ENCODE peak calls at places on chromosomes 1 and 21, in five cellular contexts. T is psoas muscle; H is Panc1; E is OCI-LY7; J is CD8-positive, alpha-beta memory T cell. F is an unnamed sample. For H3K9me3, the result is how much of the 10 kb centered on the place peaks cover.

GRCh38 chr1:68460935-68461334 is 11.2 kb upstream of the RPE65 start:
- DNase-seq in T (no peak), H (no peak), E (no peak), J (no peak), F (no peak)

GRCh38 chr1:98172022-98172421 is 251.2 kb upstream of the DPYD start:
- DNase-seq in T (no peak), H (no peak), E (no peak), J (no peak), F (no peak)

GRCh38 chr1:85502171-85502570 is 37.2 kb upstream of the DDAH1 start:
- DNase-seq in T (no peak), H (no peak), E (no peak), J (no peak), F (no peak)

GRCh38 chr1:42837742-42838141 is 8.7 kb upstream of the ZNF691 start:
- DNase-seq in T (no peak), H (no peak), E (no peak), J (no peak), F (no peak)

GRCh38 chr21:31446206-31446900 is 102.3 kb upstream of the TIAM1 start:
- DNase-seq in T (no peak), H (no peak), E (no peak), J (no peak), F (no peak)

GRCh38 chr21:17114019-17114418 is 398.8 kb upstream of the CXADR start:
- DNase-seq in T (no peak), H (no peak), E (no peak), J (no peak), F (no peak)

GRCh38 chr1:184487561-184488200 is 100.9 kb downstream of the C1orf21 start:
- DNase-seq in T (no peak), H (no peak), E (no peak), J (no peak), F (no peak)

GRCh38 chr21:36959020-36959835 is 7.2 kb downstream of the HLCS start:
- DNase-seq in T (no peak), H (no peak), E (no peak), J (no peak), F (no peak)

GRCh38 chr1:196002906-196003305 is 605.3 kb downstream of the KCNT2 start:
- DNase-seq in T (no peak), H (no peak), E (no peak), J (no peak), F (no peak)

GRCh38 chr1:222073307-222073995 is 331.6 kb upstream of the DUSP10 start:
- DNase-seq in T (no peak), H (no peak), E (no peak), J (no peak), F (no peak)

GRCh38 chr21:25997788-25998611 is 172.6 kb downstream of the APP start:
- DNase-seq in T (no peak), H (no peak), E (no peak), J (no peak), F (no peak)

GRCh38 chr1:60600532-60600931 is 481.8 kb upstream of the NFIA start:
- DNase-seq in T (no peak), H (no peak), E (no peak), J (no peak), F (no peak)

GRCh38 chr1:196723325-196724185 is 51.1 kb upstream of the CFHR3 start:
- DNase-seq in T (no peak), H (peak), E (peak), J (peak), F (peak)

GRCh38 chr1:240350910-240351331 is 259.2 kb downstream of the FMN2 start:
- DNase-seq in T (no peak), H (no peak), E (no peak), J (no peak), F (no peak)

GRCh38 chr1:203467550-203467921 is 8.1 kb upstream of the PRELP start:
- DNase-seq in T (peak), H (no peak), E (no peak), J (no peak), F (peak)

GRCh38 chr1:245771521-245772281 is 616.9 kb downstream of the KIF26B start:
- DNase-seq in T (no peak), H (no peak), E (no peak), J (no peak), F (no peak)

GRCh38 chr1:6801998-6802397 is 16.7 kb downstream of the CAMTA1 start:
- DNase-seq in T (no peak), H (no peak), E (no peak), J (no peak), F (no peak)

GRCh38 chr1:207811920-207812720 is 60.3 kb downstream of the CD46 start:
- DNase-seq in T (peak), H (no peak), E (no peak), J (no peak), F (peak)

GRCh38 chr1:102942324-102942723 is 166.0 kb downstream of the COL11A1 start:
- DNase-seq in T (no peak), H (no peak), E (no peak), J (no peak), F (no peak)

GRCh38 chr21:33987461-33987860 is 71.9 kb upstream of the ATP5PO start:
- DNase-seq in T (no peak), H (no peak), E (no peak), J (no peak), F (no peak)

GRCh38 chr1:116910379-116911165 is 856 bp downstream of the PTGFRN start:
- DNase-seq in T (peak), H (no peak), E (no peak), J (peak), F (peak)

GRCh38 chr1:53539711-53540603 is 80.8 kb downstream of the DMRTB1 start:
- DNase-seq in T (no peak), H (no peak), E (no peak), J (no peak), F (no peak)

GRCh38 chr21:40433575-40433974 is 413.4 kb downstream of the DSCAM start:
- DNase-seq in T (no peak), H (no peak), E (no peak), J (no peak), F (no peak)

GRCh38 chr21:36980280-36981048 is 14.0 kb upstream of the HLCS start:
- DNase-seq in T (peak), H (no peak), E (no peak), J (no peak), F (no peak)

GRCh38 chr1:202291961-202292712 is 49.6 kb downstream of the UBE2T start:
- DNase-seq in T (peak), H (peak), E (no peak), J (no peak), F (no peak)

GRCh38 chr1:50423670-50424000 is 392 bp upstream of the DMRTA2 start:
- DNase-seq in T (no peak), H (no peak), E (no peak), J (no peak), F (peak)

GRCh38 chr1:41780322-41780721 is 138.4 kb downstream of the HIVEP3 start:
- DNase-seq in T (no peak), H (no peak), E (no peak), J (no peak), F (no peak)

GRCh38 chr1:205030916-205031315 is 12.1 kb upstream of the CNTN2 start:
- DNase-seq in T (no peak), H (no peak), E (no peak), J (no peak), F (no peak)

GRCh38 chr1:7614576-7615074 is 156.5 kb upstream of the VAMP3 start:
- DNase-seq in T (no peak), H (no peak), E (no peak), J (no peak), F (no peak)

GRCh38 chr1:39113109-39113743 is 87.1 kb downstream of the NDUFS5 start:
- DNase-seq in T (no peak), H (no peak), E (no peak), J (no peak), F (no peak)

DNA sequence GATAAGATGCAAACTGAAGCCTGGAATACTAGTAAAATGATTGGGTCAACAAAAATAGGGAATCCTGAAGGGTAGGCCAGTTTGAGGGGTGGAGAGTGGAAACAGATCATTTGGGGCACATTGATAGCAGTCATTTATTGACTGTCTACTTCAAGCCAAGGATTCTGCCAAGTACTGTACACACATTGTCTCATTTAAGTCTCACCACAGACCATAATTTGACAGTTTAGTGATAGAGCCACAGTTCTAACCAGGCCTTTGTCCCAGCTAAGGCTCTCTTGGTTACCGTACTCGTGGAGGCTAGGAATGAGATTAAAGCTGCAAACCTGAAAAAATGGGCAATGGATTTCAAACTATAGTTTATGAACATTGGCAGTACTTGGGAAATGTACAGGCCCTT is 11.2 kb downstream of the RBM15 start:
- DNase-seq in T (no peak), H (no peak), E (no peak), J (no peak), F (no peak)
- H3K4me3 ChIP-seq in T (no peak), H (no peak), E (peak), J (no peak), F (no peak)

DNA sequence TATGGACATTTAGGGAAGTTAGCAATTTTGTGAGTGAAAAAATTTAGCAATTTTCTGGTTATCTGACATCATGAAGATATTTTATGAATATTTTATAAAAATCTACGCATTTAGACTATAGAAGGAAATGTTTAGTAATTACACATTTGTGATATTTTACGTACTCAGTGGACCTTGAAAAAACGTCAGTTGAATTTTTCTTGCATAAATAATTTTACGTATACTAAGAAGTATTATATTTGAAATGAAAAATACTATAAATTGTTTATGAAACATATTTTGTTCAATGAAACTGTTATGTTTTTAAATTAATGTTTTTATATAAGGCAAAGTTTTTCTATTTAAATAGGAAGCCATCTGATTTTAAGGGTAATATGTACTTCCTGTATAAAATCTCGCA is 462.8 kb downstream of the NCAM2 start:
- DNase-seq in T (no peak), H (no peak), E (no peak), J (no peak), F (no peak)
- H3K9me3 ChIP-seq in T (under half), H (under half), E (under half), J (under half), F (under half)

GRCh38 chr1:47244339-47244862 is 12.4 kb upstream of the TAL1 start:
- DNase-seq in T (no peak), H (no peak), E (no peak), J (no peak), F (no peak)

GRCh38 chr1:47238935-47239640 is 7.1 kb upstream of the TAL1 start:
- DNase-seq in T (no peak), H (no peak), E (no peak), J (no peak), F (no peak)

GRCh38 chr1:47235822-47236221 is 3.8 kb upstream of the TAL1 start:
- DNase-seq in T (no peak), H (no peak), E (no peak), J (no peak), F (no peak)

GRCh38 chr1:47243910-47244309 is 11.9 kb upstream of the TAL1 start:
- DNase-seq in T (no peak), H (no peak), E (no peak), J (no peak), F (no peak)

DNA sequence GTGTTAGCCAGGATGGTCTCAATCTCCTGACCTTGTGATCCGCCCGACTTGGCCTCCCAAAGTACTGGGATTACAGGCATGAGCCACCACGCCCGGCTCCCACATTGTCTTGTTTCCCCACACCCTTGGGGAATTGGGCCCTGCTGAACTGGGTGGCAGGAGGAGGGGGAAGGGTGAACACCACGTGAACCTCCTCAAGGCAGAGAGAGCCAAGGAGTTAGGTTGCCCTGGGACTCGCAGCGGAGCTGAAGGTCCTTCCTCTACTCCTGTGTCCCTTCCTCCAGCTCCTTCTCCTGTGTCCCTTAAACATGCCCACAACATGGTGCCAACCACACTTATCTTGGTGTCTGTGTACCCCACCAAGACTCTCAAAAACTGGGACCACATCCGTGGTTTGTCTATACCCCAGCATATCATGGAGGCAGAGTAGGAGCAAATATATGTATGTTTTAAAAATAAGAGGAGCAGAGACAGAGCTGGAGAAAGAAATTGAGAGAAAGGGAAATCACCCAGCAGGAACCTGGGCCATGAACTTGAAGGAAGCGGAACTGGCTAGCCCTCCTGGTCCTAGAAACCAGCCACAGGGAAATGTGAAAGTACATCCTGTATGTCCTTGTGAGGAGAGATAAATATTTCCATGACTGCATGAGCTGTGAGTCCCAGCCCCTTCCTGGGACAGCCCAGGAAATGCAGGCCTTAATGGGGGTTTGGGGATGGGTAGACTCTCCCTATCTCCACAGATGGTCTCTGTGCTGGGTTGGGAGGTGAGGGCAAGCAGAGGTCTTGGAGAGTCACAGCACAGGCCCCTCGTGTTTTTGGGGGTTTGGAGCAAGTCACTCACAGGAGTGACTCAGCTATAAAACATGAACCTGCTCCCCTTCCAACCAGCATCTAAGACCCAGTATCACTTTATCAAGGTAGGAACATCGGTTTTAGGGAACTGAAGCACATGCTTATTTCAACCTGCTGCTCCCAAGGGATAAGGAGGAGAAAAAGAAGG is 9.4 kb upstream of the TAL1 start:
- DNase-seq in T (no peak), H (no peak), E (no peak), J (no peak), F (no peak)
- H3K27ac ChIP-seq in T (no peak), H (no peak), E (no peak), J (peak), F (no peak)

GRCh38 chr1:181603735-181604410 is 120.6 kb downstream of the CACNA1E start:
- DNase-seq in T (no peak), H (no peak), E (no peak), J (no peak), F (no peak)
- H3K4me3 ChIP-seq in T (no peak), H (no peak), E (no peak), J (no peak), F (no peak)

GRCh38 chr1:152860129-152860528 is 333 bp downstream of the LCE7A start:
- DNase-seq in T (no peak), H (no peak), E (no peak), J (no peak), F (no peak)

GRCh38 chr1:152859696-152860095 is at the start of gene LCE7A:
- DNase-seq in T (no peak), H (no peak), E (no peak), J (no peak), F (no peak)

GRCh38 chr1:152858062-152858461 is 1.7 kb upstream of the LCE7A start:
- DNase-seq in T (no peak), H (no peak), E (no peak), J (no peak), F (no peak)

GRCh38 chr1:152866321-152866720 is 6.5 kb downstream of the LCE7A start:
- DNase-seq in T (no peak), H (no peak), E (no peak), J (no peak), F (no peak)

GRCh38 chr1:152861374-152861773 is 1.6 kb downstream of the LCE7A start:
- DNase-seq in T (no peak), H (no peak), E (no peak), J (no peak), F (no peak)
- H3K9me3 ChIP-seq in T (under half), H (under half), E (under half), J (under half), F (under half)

GRCh38 chr1:9085306-9085940 is 16.0 kb upstream of the SLC2A5 start:
- DNase-seq in T (no peak), H (no peak), E (peak), J (no peak), F (no peak)
- H3K27ac ChIP-seq in T (no peak), H (no peak), E (peak), J (no peak), F (no peak)

GRCh38 chr1:2300004-2300771 is 72.1 kb downstream of the SKI start:
- DNase-seq in T (no peak), H (no peak), E (peak), J (peak), F (peak)

GRCh38 chr1:2300851-2301606 is 72.9 kb downstream of the SKI start:
- DNase-seq in T (peak), H (no peak), E (peak), J (peak), F (peak)

GRCh38 chr1:2302292-2302925 is 74.3 kb downstream of the SKI start:
- DNase-seq in T (no peak), H (no peak), E (no peak), J (no peak), F (no peak)

GRCh38 chr1:2303016-2303775 is 75.1 kb downstream of the SKI start:
- DNase-seq in T (no peak), H (no peak), E (no peak), J (no peak), F (no peak)

DNA sequence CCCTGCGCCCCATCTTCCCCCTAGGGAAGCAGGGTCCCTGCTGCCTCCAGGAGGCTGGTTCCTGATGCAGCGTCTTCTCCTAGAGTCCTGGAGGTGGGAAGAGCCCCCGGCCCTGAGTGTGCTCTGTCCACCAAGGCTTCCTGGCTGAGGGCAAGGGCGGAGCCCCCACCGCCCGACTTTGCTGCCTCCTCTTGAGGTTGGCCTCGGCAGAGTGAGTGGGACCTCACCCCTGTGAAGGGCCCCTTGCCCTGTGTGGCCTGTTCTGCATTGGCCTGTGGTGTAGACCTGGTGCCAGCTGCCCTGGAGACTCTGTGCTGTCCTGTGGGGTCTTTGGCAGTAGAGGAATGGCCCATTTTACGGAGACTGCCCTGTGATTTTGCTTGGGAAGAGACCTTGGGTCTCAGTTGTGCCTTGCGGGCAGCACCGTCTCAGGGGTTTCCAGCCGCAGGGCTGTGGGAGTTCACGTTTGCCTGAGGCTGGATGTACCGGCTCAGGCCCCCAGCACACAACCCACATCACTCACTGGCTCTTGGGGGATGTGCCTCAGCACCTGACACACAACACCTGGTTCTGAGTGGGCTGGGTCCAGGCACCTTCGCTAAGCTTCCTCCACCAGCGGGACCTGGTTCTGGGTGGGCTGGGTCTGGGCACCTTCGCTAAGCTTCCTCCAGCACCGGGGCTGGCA is 73.6 kb downstream of the SKI start:
- DNase-seq in T (no peak), H (no peak), E (no peak), J (no peak), F (no peak)
- H3K4me3 ChIP-seq in T (no peak), H (no peak), E (peak), J (peak), F (no peak)

DNA sequence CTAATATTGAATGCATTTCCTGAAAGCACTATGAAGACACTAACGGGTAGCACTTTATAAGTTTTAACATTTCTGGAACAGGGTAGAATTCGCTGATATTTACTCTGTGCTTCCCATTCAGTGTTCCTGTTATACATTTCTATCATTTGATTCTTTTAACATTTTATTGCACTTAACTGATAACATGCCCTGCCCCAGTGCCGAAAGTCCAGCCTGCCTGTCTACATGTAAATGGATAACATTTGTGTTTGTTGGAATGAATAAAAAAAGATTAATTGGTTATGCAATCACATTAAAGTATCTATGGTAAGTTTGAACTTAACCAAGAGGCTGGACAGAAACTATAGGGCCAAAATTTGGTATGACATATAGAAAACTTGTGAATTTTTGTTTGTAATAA is 790.5 kb upstream of the TPTE start:
- DNase-seq in T (no peak), H (no peak), E (no peak), J (no peak), F (no peak)
- H3K9me3 ChIP-seq in T (under half), H (under half), E (under half), J (under half), F (under half)

GRCh38 chr1:216807696-216808095 is 84.5 kb upstream of the ESRRG start:
- DNase-seq in T (no peak), H (no peak), E (no peak), J (no peak), F (no peak)

GRCh38 chr1:216818284-216818683 is 95.1 kb upstream of the ESRRG start:
- DNase-seq in T (no peak), H (no peak), E (no peak), J (no peak), F (no peak)

GRCh38 chr1:216815239-216815955 is 92.2 kb upstream of the ESRRG start:
- DNase-seq in T (peak), H (no peak), E (no peak), J (no peak), F (no peak)

GRCh38 chr1:216809649-216810048 is 86.4 kb upstream of the ESRRG start:
- DNase-seq in T (peak), H (no peak), E (no peak), J (no peak), F (no peak)

GRCh38 chr1:216812966-216813365 is 89.7 kb upstream of the ESRRG start:
- DNase-seq in T (no peak), H (no peak), E (no peak), J (no peak), F (no peak)
- H3K27ac ChIP-seq in T (peak), H (no peak), E (no peak), J (no peak), F (no peak)

F was measured in Peyer's patch.